ENCODE peak calls at places on chromosomes 12 and 14, in six cellular contexts. F, Y, Z, G, W and V are unnamed samples.

GRCh38 chr12:81588609-81589008 is 170.5 kb downstream of the PPFIA2 start:
- DNase-seq in F (no peak), Y (no peak), Z (no peak), G (no peak), W (no peak), V (no peak)

GRCh38 chr12:115404761-115405470 is 720.9 kb upstream of the TBX3 start:
- DNase-seq in F (peak), Y (peak), Z (no peak), G (peak), W (peak), V (no peak)

GRCh38 chr14:90354551-90355298 is 23.0 kb upstream of the NRDE2 start:
- DNase-seq in F (no peak), Y (no peak), Z (no peak), G (peak), W (no peak), V (no peak)

GRCh38 chr12:6612247-6612646 is 5.1 kb upstream of the CHD4 start:
- DNase-seq in F (no peak), Y (no peak), Z (no peak), G (no peak), W (no peak), V (peak)

GRCh38 chr12:43147893-43148292 is 404.1 kb downstream of the ADAMTS20 start:
- DNase-seq in F (peak), Y (no peak), Z (no peak), G (peak), W (no peak), V (no peak)

GRCh38 chr14:69518341-69519101 is 34.0 kb downstream of the PLEKHD1 start:
- DNase-seq in F (no peak), Y (peak), Z (no peak), G (no peak), W (no peak), V (no peak)

GRCh38 chr12:113061061-113061694 is 4.6 kb downstream of the DTX1 start:
- DNase-seq in F (no peak), Y (no peak), Z (no peak), G (no peak), W (no peak), V (no peak)

GRCh38 chr12:111318450-111318849 is 50.4 kb downstream of the PHETA1 start:
- DNase-seq in F (no peak), Y (no peak), Z (no peak), G (no peak), W (no peak), V (no peak)

GRCh38 chr12:132557969-132558856 is 52.2 kb downstream of the LRCOL1 start:
- DNase-seq in F (no peak), Y (no peak), Z (no peak), G (no peak), W (no peak), V (no peak)

GRCh38 chr14:89576132-89576923 is 159.3 kb upstream of the FOXN3 start:
- DNase-seq in F (peak), Y (peak), Z (no peak), G (no peak), W (no peak), V (no peak)

GRCh38 chr14:26173581-26173980 is 424.3 kb downstream of the NOVA1 start:
- DNase-seq in F (no peak), Y (no peak), Z (no peak), G (no peak), W (no peak), V (no peak)

GRCh38 chr12:56775638-56776037 is 12.5 kb downstream of the HSD17B6 start:
- DNase-seq in F (no peak), Y (no peak), Z (no peak), G (no peak), W (no peak), V (no peak)

GRCh38 chr12:9674226-9674590 is 4.7 kb downstream of the CLEC2D start:
- DNase-seq in F (no peak), Y (no peak), Z (no peak), G (no peak), W (no peak), V (peak)

GRCh38 chr14:100972134-100972905 is 68.8 kb upstream of the RTL1 start:
- DNase-seq in F (no peak), Y (no peak), Z (no peak), G (peak), W (no peak), V (no peak)

GRCh38 chr12:43044241-43044640 is 454.7 kb upstream of the PRICKLE1 start:
- DNase-seq in F (no peak), Y (no peak), Z (no peak), G (peak), W (no peak), V (no peak)

GRCh38 chr14:59688224-59689170 is 111.9 kb upstream of the CCDC175 start:
- DNase-seq in F (peak), Y (peak), Z (peak), G (peak), W (no peak), V (no peak)

GRCh38 chr12:8692573-8692972 is 5.2 kb upstream of the RIMKLB start:
- DNase-seq in F (peak), Y (peak), Z (peak), G (peak), W (no peak), V (no peak)

GRCh38 chr14:100677925-100678765 is 48.5 kb upstream of the DLK1 start:
- DNase-seq in F (peak), Y (peak), Z (no peak), G (peak), W (no peak), V (no peak)

GRCh38 chr12:15982471-15982870 is 71.3 kb downstream of the DERA start:
- DNase-seq in F (peak), Y (peak), Z (no peak), G (peak), W (peak), V (no peak)

GRCh38 chr12:104727866-104728449 is 230.1 kb downstream of the SLC41A2 start:
- DNase-seq in F (no peak), Y (no peak), Z (no peak), G (no peak), W (no peak), V (no peak)

GRCh38 chr12:65585648-65586420 is 238.4 kb upstream of the HMGA2 start:
- DNase-seq in F (no peak), Y (peak), Z (no peak), G (no peak), W (no peak), V (no peak)

GRCh38 chr12:75747572-75747995 is 236.2 kb upstream of the KRR1 start:
- DNase-seq in F (peak), Y (no peak), Z (no peak), G (peak), W (no peak), V (no peak)

GRCh38 chr14:55707365-55707804 is 127.4 kb downstream of the KTN1 start:
- DNase-seq in F (peak), Y (peak), Z (no peak), G (peak), W (no peak), V (no peak)

GRCh38 chr14:55731881-55732498 is 152.0 kb downstream of the KTN1 start:
- DNase-seq in F (peak), Y (peak), Z (peak), G (no peak), W (no peak), V (peak)

GRCh38 chr14:68630611-68631013 is 162.3 kb downstream of the ZFP36L1 start:
- DNase-seq in F (no peak), Y (no peak), Z (no peak), G (no peak), W (no peak), V (no peak)

GRCh38 chr14:94111276-94112095 is 950 bp downstream of the IFI27 start:
- DNase-seq in F (no peak), Y (no peak), Z (no peak), G (no peak), W (no peak), V (no peak)

GRCh38 chr14:88559852-88560251 is 3.0 kb upstream of the ZC3H14 start:
- DNase-seq in F (peak), Y (peak), Z (no peak), G (peak), W (no peak), V (no peak)

GRCh38 chr12:80636832-80637231 is 70.6 kb upstream of the MYF6 start:
- DNase-seq in F (no peak), Y (no peak), Z (no peak), G (no peak), W (no peak), V (no peak)

GRCh38 chr14:105852378-105853088 is 326.1 kb downstream of the TMEM121 start:
- DNase-seq in F (no peak), Y (no peak), Z (no peak), G (no peak), W (no peak), V (no peak)

GRCh38 chr12:22088886-22089285 is 42.9 kb downstream of the CMAS start:
- DNase-seq in F (no peak), Y (no peak), Z (no peak), G (no peak), W (no peak), V (no peak)

GRCh38 chr14:54760866-54761265 is 141.8 kb downstream of the GCH1 start:
- DNase-seq in F (no peak), Y (no peak), Z (no peak), G (no peak), W (no peak), V (no peak)

GRCh38 chr12:132651444-132652100 is 33.0 kb downstream of the P2RX2 start:
- DNase-seq in F (no peak), Y (no peak), Z (no peak), G (no peak), W (no peak), V (no peak)

GRCh38 chr14:96090441-96091148 is 51.4 kb downstream of the C14orf132 start:
- DNase-seq in F (peak), Y (peak), Z (no peak), G (peak), W (no peak), V (no peak)

GRCh38 chr12:49505672-49506071 is 33.2 kb upstream of the KCNH3 start:
- DNase-seq in F (peak), Y (no peak), Z (no peak), G (no peak), W (no peak), V (no peak)

GRCh38 chr14:60744566-60744965 is 10.0 kb downstream of the MNAT1 start:
- DNase-seq in F (no peak), Y (no peak), Z (no peak), G (no peak), W (no peak), V (no peak)

GRCh38 chr12:49776413-49776812 is 35.1 kb downstream of the TMBIM6 start:
- DNase-seq in F (peak), Y (peak), Z (peak), G (peak), W (peak), V (peak)

GRCh38 chr14:102394717-102395378 is 32.1 kb downstream of the TECPR2 start:
- DNase-seq in F (no peak), Y (no peak), Z (peak), G (peak), W (no peak), V (no peak)

GRCh38 chr12:11962795-11963347 is 107.9 kb upstream of the BCL2L14 start:
- DNase-seq in F (no peak), Y (no peak), Z (no peak), G (no peak), W (no peak), V (no peak)

GRCh38 chr14:69069020-69069421 is 83.9 kb downstream of the DCAF5 start:
- DNase-seq in F (peak), Y (no peak), Z (no peak), G (peak), W (no peak), V (no peak)